ENCODE peak calls at places on chromosome 7, in eight cellular contexts. A is neuronal stem cell, J is GM23248, O is HepG2, U is Karpas-422, C is HCT116, Q is fibroblast of lung, W is hepatocyte. V is an unnamed sample. For H3K36me3, the result is how much of the 10 kb centered on the place peaks cover.

GRCh38 chr7:92695308-92696261 is 105.4 kb upstream of the FAM133B start:
- DNase-seq in O (peak), Q (peak), U (no peak), A (peak), C (peak), W (peak), J (peak), V (no peak)

GRCh38 chr7:112453505-112454171 is 3.4 kb downstream of the IFRD1 start:
- DNase-seq in W (no peak), J (peak), O (no peak), C (no peak), U (no peak), A (no peak), Q (peak), V (no peak)

GRCh38 chr7:91375378-91375777 is 111.1 kb downstream of the FZD1 start:
- DNase-seq in W (no peak), C (no peak), A (no peak), J (no peak), U (no peak), Q (no peak), O (no peak), V (no peak)

GRCh38 chr7:92751902-92752901 is 84.2 kb downstream of the CDK6 start:
- DNase-seq in O (peak), Q (peak), C (peak), J (peak), W (peak), A (no peak), U (no peak), V (no peak)

GRCh38 chr7:132084776-132085388 is 491.4 kb downstream of the PLXNA4 start:
- DNase-seq in Q (no peak), W (no peak), U (no peak), O (peak), J (no peak), C (peak), A (no peak), V (no peak)

GRCh38 chr7:88111136-88111748 is 108.6 kb downstream of the SRI start:
- DNase-seq in C (peak), U (peak), Q (peak), O (peak), J (peak), A (peak), W (peak), V (peak)

GRCh38 chr7:27453702-27454405 is 208.8 kb downstream of the HIBADH start:
- DNase-seq in U (no peak), O (peak), C (no peak), A (no peak), J (peak), W (peak), Q (peak), V (no peak)

GRCh38 chr7:142927949-142928348 is 5.6 kb downstream of the TRPV5 start:
- DNase-seq in Q (no peak), C (no peak), O (no peak), W (no peak), U (no peak), A (no peak), J (no peak), V (no peak)

GRCh38 chr7:25527665-25528064 is 299.4 kb upstream of the NPVF start:
- DNase-seq in C (no peak), U (no peak), W (no peak), A (no peak), Q (no peak), J (no peak), O (no peak), V (no peak)

GRCh38 chr7:148397985-148398384 is 192.6 kb upstream of the C7orf33 start:
- DNase-seq in Q (no peak), W (no peak), O (no peak), C (no peak), U (no peak), J (no peak), A (no peak), V (no peak)

GRCh38 chr7:30977896-30978564 is 14.3 kb downstream of the GHRHR start:
- DNase-seq in U (peak), A (no peak), C (peak), O (peak), W (peak), J (peak), Q (peak), V (peak)

GRCh38 chr7:79531116-79531515 is 77.6 kb upstream of the MAGI2 start:
- DNase-seq in C (no peak), U (no peak), J (no peak), Q (no peak), O (no peak), A (no peak), W (no peak), V (no peak)

GRCh38 chr7:108211382-108212201 is 81.4 kb upstream of the LAMB4 start:
- DNase-seq in C (peak), Q (peak), O (peak), W (no peak), A (no peak), U (no peak), J (peak), V (no peak)

GRCh38 chr7:157715938-157716280 is 379.1 kb downstream of the DNAJB6 start:
- DNase-seq in C (no peak), O (no peak), W (no peak), A (no peak), U (no peak), Q (no peak), J (no peak), V (no peak)

GRCh38 chr7:116249969-116250553 is 39.7 kb downstream of the TES start:
- DNase-seq in A (no peak), Q (peak), C (peak), J (peak), O (peak), W (peak), U (peak), V (no peak)

GRCh38 chr7:70571986-70572385 is 560.0 kb upstream of the GALNT17 start:
- DNase-seq in Q (peak), W (no peak), U (no peak), J (no peak), O (no peak), C (no peak), A (no peak), V (no peak)

GRCh38 chr7:19963695-19964094 is 190.3 kb upstream of the TMEM196 start:
- DNase-seq in Q (no peak), W (no peak), U (no peak), J (peak), O (no peak), C (no peak), A (no peak), V (no peak)

GRCh38 chr7:101941481-101942383 is 124.3 kb downstream of the CUX1 start:
- DNase-seq in J (peak), O (no peak), Q (peak), A (no peak), U (peak), W (peak), C (peak), V (no peak)

GRCh38 chr7:45157286-45157652 is 322 bp upstream of the RAMP3 start:
- DNase-seq in O (no peak), J (no peak), A (no peak), Q (no peak), W (no peak), C (no peak), U (no peak), V (no peak)

GRCh38 chr7:71613316-71613715 is 481.4 kb downstream of the GALNT17 start:
- DNase-seq in J (peak), C (no peak), Q (no peak), O (no peak), W (no peak), A (peak), U (no peak), V (no peak)

GRCh38 chr7:142539901-142540300 is 209.4 kb upstream of the PRSS1 start:
- DNase-seq in A (no peak), C (no peak), O (no peak), U (no peak), W (no peak), J (peak), Q (peak), V (no peak)

GRCh38 chr7:140723574-140723973 is 27.1 kb downstream of the NDUFB2 start:
- DNase-seq in A (no peak), Q (no peak), W (no peak), O (no peak), C (no peak), U (no peak), J (no peak), V (no peak)

GRCh38 chr7:33210958-33211357 is 81.6 kb downstream of the BBS9 start:
- DNase-seq in C (no peak), A (no peak), U (no peak), W (no peak), Q (no peak), O (no peak), J (no peak), V (no peak)

GRCh38 chr7:30799976-30800661 is 28.9 kb downstream of the MINDY4 start:
- DNase-seq in A (no peak), Q (no peak), W (no peak), O (no peak), C (no peak), J (peak), U (no peak), V (no peak)

GRCh38 chr7:88693131-88693530 is 66.4 kb upstream of the ZNF804B start:
- DNase-seq in C (no peak), O (no peak), Q (no peak), J (no peak), W (no peak), A (no peak), U (no peak), V (no peak)

GRCh38 chr7:50711271-50712175 is 71.2 kb downstream of the GRB10 start:
- DNase-seq in C (no peak), W (no peak), U (no peak), Q (peak), A (no peak), O (no peak), J (peak), V (no peak)
- H3K4me2 ChIP-seq in C (no peak), W (no peak), U (no peak), Q (no peak), A (no peak), O (no peak), J (peak), V (no peak)

GRCh38 chr7:40706829-40707228 is 572.0 kb downstream of the SUGCT start:
- DNase-seq in C (no peak), W (no peak), J (no peak), U (no peak), O (no peak), A (no peak), Q (no peak), V (no peak)
- H3K27ac ChIP-seq in C (no peak), W (no peak), J (no peak), U (no peak), O (no peak), A (no peak), Q (no peak), V (no peak)

DNA sequence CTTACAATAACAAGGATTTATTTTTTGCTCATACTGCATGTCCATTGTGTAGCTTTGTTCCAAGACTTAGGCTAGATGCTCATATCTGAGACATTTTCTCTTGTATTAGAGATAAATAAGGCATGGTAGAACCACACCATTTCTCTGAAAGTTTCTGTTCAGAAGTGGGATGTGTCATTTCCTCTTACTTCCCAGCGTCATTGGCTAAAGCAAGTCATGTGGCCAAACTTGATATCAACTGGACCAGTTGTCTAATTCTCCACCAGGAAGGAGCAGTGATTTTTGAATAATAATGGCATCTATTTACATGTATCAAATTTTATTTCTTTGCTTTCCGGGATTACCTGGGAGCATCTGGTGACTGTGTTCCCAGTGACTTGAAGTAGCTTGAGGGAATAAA is 38.3 kb downstream of the AHCYL2 start:
- DNase-seq in J (no peak), A (no peak), Q (no peak), U (peak), O (no peak), W (no peak), C (no peak), V (no peak)
- H3K36me3 ChIP-seq in J (under half), A (under half), Q (under half), U (under half), O (under half), W (under half), C (under half), V (under half)

DNA sequence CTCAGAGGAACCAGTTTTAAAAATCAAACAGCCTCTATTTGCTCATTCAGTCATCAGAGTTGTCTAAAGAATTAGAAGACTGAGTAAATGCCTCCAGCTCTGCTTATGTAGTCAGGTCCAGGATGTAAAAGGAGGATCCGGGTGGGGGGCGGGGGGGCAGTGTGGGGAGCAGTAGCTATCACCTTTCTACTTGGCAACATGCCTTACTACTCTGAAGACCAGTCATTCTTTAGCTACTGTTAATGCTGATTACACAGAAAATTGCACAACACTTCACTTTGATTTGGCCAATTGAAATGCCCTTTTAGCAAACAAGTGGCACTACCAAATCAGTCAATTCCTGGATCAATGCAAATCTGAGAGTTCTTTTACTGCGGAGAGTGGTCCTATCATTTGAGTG is 164.2 kb downstream of the NXPH1 start:
- DNase-seq in Q (no peak), A (no peak), C (no peak), J (no peak), O (no peak), U (no peak), W (no peak), V (no peak)
- H3K4me2 ChIP-seq in Q (no peak), A (no peak), C (no peak), J (no peak), O (no peak), U (no peak), W (no peak), V (no peak)

DNA sequence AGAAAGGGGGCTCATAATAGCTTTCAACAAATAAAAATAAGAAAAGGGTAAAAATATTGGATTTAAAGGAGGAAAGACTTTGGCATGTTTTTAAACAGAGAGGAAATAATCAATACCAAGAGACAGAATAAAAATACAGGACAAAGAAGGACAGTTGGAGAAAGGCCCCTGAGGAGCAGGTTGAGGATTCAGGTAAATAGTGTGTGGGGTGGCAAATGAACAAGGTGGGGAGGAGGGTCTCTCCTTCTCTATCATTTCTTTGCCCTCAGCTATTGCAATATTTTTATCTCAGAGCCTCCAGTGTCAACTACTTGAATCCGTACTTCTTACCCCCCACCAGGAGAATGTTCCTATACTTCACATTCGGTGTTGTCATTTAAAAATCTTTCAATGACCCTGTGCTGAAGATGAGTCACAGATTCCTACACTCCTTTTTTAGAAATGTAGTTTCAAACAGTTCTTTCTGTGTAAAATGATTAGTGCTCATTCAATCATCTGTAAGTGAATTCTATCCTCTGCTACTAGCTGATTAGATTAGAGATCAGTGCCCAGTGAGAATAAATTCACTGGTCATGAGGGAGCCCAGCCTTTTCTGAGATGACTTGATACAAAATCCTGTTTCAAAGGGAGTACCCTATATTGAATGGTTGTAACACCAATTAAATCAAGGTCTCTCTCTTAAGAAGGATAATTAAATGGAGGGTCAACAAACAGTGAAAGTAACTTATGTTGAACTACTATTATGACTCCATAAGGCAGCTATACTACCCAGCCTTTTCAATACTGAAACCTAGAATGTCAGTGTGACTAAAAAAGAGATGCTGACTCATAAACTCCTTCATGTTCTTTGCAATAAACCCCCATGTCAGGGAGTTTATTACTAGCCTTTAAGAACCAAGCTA is 50.4 kb upstream of the WNT16 start:
- DNase-seq in C (no peak), O (no peak), W (no peak), U (no peak), J (peak), Q (peak), A (no peak), V (no peak)
- H3K27ac ChIP-seq in C (peak), O (no peak), W (no peak), U (no peak), J (peak), Q (peak), A (no peak), V (no peak)

GRCh38 chr7:2005746-2006145 is 227.0 kb downstream of the MAD1L1 start:
- DNase-seq in A (no peak), O (no peak), C (no peak), J (no peak), U (no peak), Q (no peak), W (no peak), V (no peak)

GRCh38 chr7:2006921-2007381 is 225.8 kb downstream of the MAD1L1 start:
- DNase-seq in U (no peak), Q (no peak), W (no peak), C (no peak), A (no peak), J (no peak), O (no peak), V (no peak)

GRCh38 chr7:2004841-2005351 is 227.8 kb downstream of the MAD1L1 start:
- DNase-seq in O (no peak), U (no peak), J (no peak), Q (no peak), W (no peak), A (no peak), C (no peak), V (peak)

GRCh38 chr7:2007526-2007925 is 225.2 kb downstream of the MAD1L1 start:
- DNase-seq in O (no peak), C (no peak), J (no peak), A (no peak), W (no peak), Q (no peak), U (no peak), V (no peak)

GRCh38 chr7:2006231-2006771 is 226.4 kb downstream of the MAD1L1 start:
- DNase-seq in C (no peak), J (no peak), U (no peak), O (no peak), A (no peak), W (no peak), Q (no peak), V (no peak)
- H3K36me3 ChIP-seq in C (under half), J (under half), U (under half), O (under half), A (under half), W (under half), Q (under half), V (under half)

V was measured in OCI-LY7.